ENCODE peak calls at places on chromosomes 1 and 21, in eight cellular contexts. J is Calu3, G is GM12865, V is fibroblast of villous mesenchyme, S is mammary epithelial cell, T is AG04450, O is GM20000, Z is endodermal cell. Q is an unnamed sample.
A peak's percentile ranks its signal among the peaks of the same experiment; 100 is the strongest.

GRCh38 chr21:15875286-15875685 is 145.5 kb downstream of the USP25 start:
- DNase-seq in J (no peak), G (no peak), V (no peak), S (no peak), T (no peak), O (no peak), Z (no peak), Q (no peak)

GRCh38 chr1:28122183-28122582 is 33.8 kb upstream of the EYA3 start:
- DNase-seq in J (no peak), G (no peak), V (peak; percentile 59), S (no peak), T (no peak), O (no peak), Z (no peak), Q (no peak)

GRCh38 chr1:147807405-147807804 is 47.0 kb upstream of the GJA5 start:
- DNase-seq in J (no peak), G (no peak), V (no peak), S (no peak), T (no peak), O (no peak), Z (peak; percentile 38), Q (no peak)

GRCh38 chr21:24225432-24225831 is 1381.8 kb downstream of the MRPL39 start:
- DNase-seq in J (no peak), G (no peak), V (no peak), S (no peak), T (peak; percentile 18), O (no peak), Z (no peak), Q (no peak)

GRCh38 chr1:2242814-2243725 is 15.0 kb downstream of the SKI start:
- DNase-seq in J (no peak), G (no peak), V (no peak), S (no peak), T (no peak), O (no peak), Z (no peak), Q (no peak)

GRCh38 chr1:96722161-96722908 is 751 bp downstream of the PTBP2 start:
- DNase-seq in J (peak; percentile 41), G (peak; percentile 22), V (peak; percentile 45), S (peak; percentile 55), T (no peak), O (no peak), Z (peak; percentile 86), Q (no peak)

GRCh38 chr1:58620926-58621325 is 43.9 kb upstream of the TACSTD2 start:
- DNase-seq in J (peak; percentile 24), G (peak; percentile 10), V (no peak), S (peak; percentile 47), T (no peak), O (no peak), Z (no peak), Q (no peak)

GRCh38 chr21:30718239-30718909 is at the start of gene KRTAP21-3:
- DNase-seq in J (no peak), G (peak; percentile 3), V (no peak), S (peak; percentile 92), T (no peak), O (peak; percentile 2), Z (no peak), Q (no peak)

GRCh38 chr1:178633068-178633467 is 92.0 kb upstream of the RALGPS2 start:
- DNase-seq in J (no peak), G (no peak), V (no peak), S (peak; percentile 87), T (peak; percentile 60), O (no peak), Z (no peak), Q (no peak)

GRCh38 chr1:233253231-233254038 is 42.1 kb downstream of the PCNX2 start:
- DNase-seq in J (peak; percentile 44), G (no peak), V (no peak), S (peak; percentile 46), T (no peak), O (no peak), Z (peak; percentile 37), Q (no peak)

GRCh38 chr21:15741510-15741909 is 11.7 kb downstream of the USP25 start:
- DNase-seq in J (no peak), G (no peak), V (peak; percentile 12), S (peak; percentile 43), T (no peak), O (no peak), Z (no peak), Q (no peak)

GRCh38 chr1:200892958-200893357 is 1.7 kb upstream of the INAVA start:
- DNase-seq in J (no peak), G (peak; percentile 35), V (no peak), S (no peak), T (no peak), O (no peak), Z (no peak), Q (no peak)

GRCh38 chr1:228089520-228090380 is 7.2 kb downstream of the ARF1 start:
- DNase-seq in J (no peak), G (no peak), V (no peak), S (no peak), T (no peak), O (no peak), Z (peak; percentile 36), Q (no peak)

GRCh38 chr1:48236716-48237470 is 14.4 kb downstream of the SLC5A9 start:
- DNase-seq in J (peak; percentile 12), G (peak; percentile 35), V (peak; percentile 30), S (peak; percentile 34), T (no peak), O (peak; percentile 48), Z (peak; percentile 73), Q (no peak)

GRCh38 chr1:119279441-119280415 is 88.9 kb upstream of the HAO2 start:
- DNase-seq in J (peak; percentile 61), G (no peak), V (peak; percentile 58), S (peak; percentile 95), T (no peak), O (no peak), Z (no peak), Q (no peak)

GRCh38 chr1:116287341-116288200 is 85.5 kb upstream of the ATP1A1 start:
- DNase-seq in J (no peak), G (no peak), V (peak; percentile 10), S (no peak), T (no peak), O (no peak), Z (no peak), Q (no peak)

GRCh38 chr1:34478460-34479076 is 276.3 kb upstream of the GJB5 start:
- DNase-seq in J (no peak), G (peak; percentile 4), V (no peak), S (no peak), T (no peak), O (no peak), Z (peak; percentile 66), Q (no peak)

GRCh38 chr1:37471345-37472231 is 2.8 kb upstream of the ZC3H12A start:
- DNase-seq in J (peak; percentile 85), G (no peak), V (peak; percentile 94), S (peak; percentile 86), T (peak; percentile 67), O (no peak), Z (peak; percentile 91), Q (no peak)

GRCh38 chr1:209646558-209646957 is 5.7 kb downstream of the LAMB3 start:
- DNase-seq in J (no peak), G (no peak), V (no peak), S (no peak), T (no peak), O (no peak), Z (peak; percentile 81), Q (no peak)
- TF ChIP-seq CTCF in J (peak; percentile 37), G (peak; percentile 13), V (peak; percentile 36), S (peak; percentile 63), T (peak; percentile 59), O (no peak), Z (peak; percentile 83), Q (peak; percentile 25)

GRCh38 chr1:156642265-156643185 is 608 bp downstream of the BCAN start:
- DNase-seq in J (no peak), G (no peak), V (no peak), S (no peak), T (no peak), O (no peak), Z (peak; percentile 78), Q (no peak)
- TF ChIP-seq CTCF in J (no peak), G (no peak), V (no peak), S (no peak), T (no peak), O (no peak), Z (no peak), Q (no peak)

GRCh38 chr1:155499953-155500621 is 62.5 kb downstream of the ASH1L start:
- DNase-seq in J (no peak), G (peak; percentile 64), V (peak; percentile 37), S (peak; percentile 6), T (no peak), O (peak; percentile 10), Z (no peak), Q (peak; percentile 64)

GRCh38 chr1:155499263-155499662 is 63.3 kb downstream of the ASH1L start:
- DNase-seq in J (no peak), G (no peak), V (no peak), S (peak; percentile 61), T (no peak), O (no peak), Z (no peak), Q (no peak)

GRCh38 chr1:155509064-155509463 is 53.5 kb downstream of the ASH1L start:
- DNase-seq in J (no peak), G (no peak), V (no peak), S (no peak), T (no peak), O (no peak), Z (no peak), Q (no peak)

GRCh38 chr1:155507960-155508359 is 54.6 kb downstream of the ASH1L start:
- DNase-seq in J (no peak), G (peak; percentile 31), V (peak; percentile 42), S (no peak), T (no peak), O (peak; percentile 17), Z (no peak), Q (no peak)

DNA sequence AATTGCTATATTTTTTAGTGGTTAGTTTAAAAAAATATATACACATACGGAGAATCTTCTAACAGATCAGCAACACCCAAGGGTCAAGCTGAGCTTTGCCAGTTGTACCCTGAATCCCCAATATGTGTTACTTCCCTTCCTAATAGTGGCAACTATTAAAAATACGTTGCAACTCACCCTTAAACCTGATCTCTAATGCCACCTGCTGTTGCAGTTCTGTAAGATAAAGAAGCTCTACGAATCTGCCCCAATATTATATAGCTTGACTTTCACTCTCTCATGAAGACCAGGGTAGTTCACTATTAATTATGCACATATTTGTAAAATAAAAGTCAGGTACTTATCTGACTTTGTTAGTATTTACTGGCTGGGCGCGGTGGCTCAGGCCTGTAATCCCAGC is 58.4 kb downstream of the ASH1L start:
- DNase-seq in J (peak; percentile 9), G (peak; percentile 63), V (peak; percentile 52), S (peak; percentile 16), T (no peak), O (peak; percentile 37), Z (no peak), Q (peak; percentile 18)
- TF ChIP-seq CTCF in J (no peak), G (peak; percentile 25), V (peak; percentile 42), S (peak; percentile 57), T (peak; percentile 46), O (no peak), Z (peak; percentile 50), Q (peak; percentile 39)

GRCh38 chr21:32991299-32991850 is 34.4 kb upstream of the OLIG2 start:
- DNase-seq in J (no peak), G (no peak), V (no peak), S (no peak), T (no peak), O (no peak), Z (no peak), Q (no peak)

GRCh38 chr21:32993894-32994293 is 31.8 kb upstream of the OLIG2 start:
- DNase-seq in J (no peak), G (no peak), V (no peak), S (peak; percentile 51), T (no peak), O (no peak), Z (no peak), Q (no peak)

GRCh38 chr21:32990666-32991065 is 35.1 kb upstream of the OLIG2 start:
- DNase-seq in J (no peak), G (no peak), V (no peak), S (no peak), T (no peak), O (no peak), Z (no peak), Q (no peak)

GRCh38 chr21:32994305-32994704 is 31.4 kb upstream of the OLIG2 start:
- DNase-seq in J (peak; percentile 16), G (peak; percentile 5), V (peak; percentile 12), S (no peak), T (no peak), O (no peak), Z (no peak), Q (no peak)
- TF ChIP-seq CTCF in J (no peak), G (peak; percentile 22), V (peak; percentile 43), S (peak; percentile 62), T (peak; percentile 65), O (no peak), Z (peak; percentile 78), Q (peak; percentile 44)

Q was measured in GM06990.